ENCODE peak calls at places on chromosomes 5 and 9, in five cellular contexts. O is HCT116, J is IMR-90, E is ovary, G is body of pancreas. A is an unnamed sample.

GRCh38 chr5:135484563-135485157 is 32.5 kb upstream of the TIFAB start:
- DNase-seq in O (no peak), J (no peak), E (no peak), G (no peak), A (no peak)

GRCh38 chr9:99124534-99124933 is 19.6 kb downstream of the TGFBR1 start:
- DNase-seq in O (no peak), J (no peak), E (no peak), G (no peak), A (no peak)

GRCh38 chr5:180333661-180334060 is 19.5 kb downstream of the GFPT2 start:
- DNase-seq in O (peak), J (peak), E (no peak), G (no peak), A (peak)

GRCh38 chr5:17114233-17114632 is 103.2 kb upstream of the BASP1 start:
- DNase-seq in O (no peak), J (no peak), E (no peak), G (no peak), A (no peak)

GRCh38 chr5:151315998-151316597 is 12.5 kb upstream of the SLC36A3 start:
- DNase-seq in O (peak), J (peak), E (peak), G (peak), A (peak)

GRCh38 chr9:18485691-18486090 is 11.7 kb downstream of the ADAMTSL1 start:
- DNase-seq in O (no peak), J (peak), E (no peak), G (no peak), A (no peak)

GRCh38 chr5:165573445-165573844 is 2068.0 kb downstream of the MAT2B start:
- DNase-seq in O (no peak), J (peak), E (no peak), G (no peak), A (no peak)

GRCh38 chr5:42621662-42622061 is 135.0 kb upstream of the CCDC152 start:
- DNase-seq in O (no peak), J (peak), E (no peak), G (no peak), A (no peak)

GRCh38 chr9:93207326-93207814 is 23.4 kb downstream of the WNK2 start:
- DNase-seq in O (no peak), J (peak), E (peak), G (peak), A (no peak)

GRCh38 chr5:76819851-76820280 is 1.0 kb downstream of the F2RL1 start:
- DNase-seq in O (no peak), J (no peak), E (no peak), G (peak), A (no peak)

GRCh38 chr5:73902327-73903051 is 276.5 kb downstream of the ARHGEF28 start:
- DNase-seq in O (peak), J (peak), E (no peak), G (peak), A (peak)

GRCh38 chr5:96651047-96651446 is 11.1 kb upstream of the CAST start:
- DNase-seq in O (no peak), J (no peak), E (no peak), G (no peak), A (no peak)

GRCh38 chr5:51226420-51226735 is 156.9 kb upstream of the ISL1 start:
- DNase-seq in O (peak), J (no peak), E (no peak), G (peak), A (no peak)

GRCh38 chr9:109035684-109036423 is 22.6 kb upstream of the CTNNAL1 start:
- DNase-seq in O (peak), J (peak), E (peak), G (peak), A (peak)

GRCh38 chr9:118446962-118447490 is 742.8 kb downstream of the TLR4 start:
- DNase-seq in O (no peak), J (no peak), E (no peak), G (no peak), A (peak)

GRCh38 chr5:34452170-34452828 is 203.8 kb upstream of the RAI14 start:
- DNase-seq in O (peak), J (peak), E (no peak), G (peak), A (no peak)

GRCh38 chr5:56190500-56190899 is 42.6 kb downstream of the ANKRD55 start:
- DNase-seq in O (no peak), J (peak), E (no peak), G (peak), A (no peak)

GRCh38 chr9:88044200-88044599 is 69.9 kb upstream of the CDK20 start:
- DNase-seq in O (no peak), J (no peak), E (no peak), G (no peak), A (no peak)

GRCh38 chr9:21294904-21295538 is 10.1 kb downstream of the IFNA5 start:
- DNase-seq in O (no peak), J (no peak), E (no peak), G (no peak), A (no peak)

GRCh38 chr5:611731-612486 is at the start of gene CEP72:
- DNase-seq in O (peak), J (peak), E (peak), G (peak), A (peak)
- TF ChIP-seq POLR2A in O (no peak), J (peak), E (no peak), G (no peak), A (peak)

GRCh38 chr5:132229236-132229635 is 1.6 kb upstream of the P4HA2 start:
- DNase-seq in O (no peak), J (no peak), E (no peak), G (no peak), A (no peak)
- TF ChIP-seq POLR2A in O (no peak), J (no peak), E (no peak), G (no peak), A (no peak)

GRCh38 chr9:89477395-89477794 is 20.5 kb downstream of the SEMA4D start:
- DNase-seq in O (no peak), J (no peak), E (no peak), G (no peak), A (no peak)

GRCh38 chr9:89476546-89476945 is 21.4 kb downstream of the SEMA4D start:
- DNase-seq in O (no peak), J (no peak), E (no peak), G (no peak), A (no peak)

GRCh38 chr9:89477811-89478583 is 19.9 kb downstream of the SEMA4D start:
- DNase-seq in O (no peak), J (peak), E (peak), G (peak), A (peak)

GRCh38 chr9:89481161-89481915 is 16.6 kb downstream of the SEMA4D start:
- DNase-seq in O (no peak), J (no peak), E (no peak), G (no peak), A (no peak)

DNA sequence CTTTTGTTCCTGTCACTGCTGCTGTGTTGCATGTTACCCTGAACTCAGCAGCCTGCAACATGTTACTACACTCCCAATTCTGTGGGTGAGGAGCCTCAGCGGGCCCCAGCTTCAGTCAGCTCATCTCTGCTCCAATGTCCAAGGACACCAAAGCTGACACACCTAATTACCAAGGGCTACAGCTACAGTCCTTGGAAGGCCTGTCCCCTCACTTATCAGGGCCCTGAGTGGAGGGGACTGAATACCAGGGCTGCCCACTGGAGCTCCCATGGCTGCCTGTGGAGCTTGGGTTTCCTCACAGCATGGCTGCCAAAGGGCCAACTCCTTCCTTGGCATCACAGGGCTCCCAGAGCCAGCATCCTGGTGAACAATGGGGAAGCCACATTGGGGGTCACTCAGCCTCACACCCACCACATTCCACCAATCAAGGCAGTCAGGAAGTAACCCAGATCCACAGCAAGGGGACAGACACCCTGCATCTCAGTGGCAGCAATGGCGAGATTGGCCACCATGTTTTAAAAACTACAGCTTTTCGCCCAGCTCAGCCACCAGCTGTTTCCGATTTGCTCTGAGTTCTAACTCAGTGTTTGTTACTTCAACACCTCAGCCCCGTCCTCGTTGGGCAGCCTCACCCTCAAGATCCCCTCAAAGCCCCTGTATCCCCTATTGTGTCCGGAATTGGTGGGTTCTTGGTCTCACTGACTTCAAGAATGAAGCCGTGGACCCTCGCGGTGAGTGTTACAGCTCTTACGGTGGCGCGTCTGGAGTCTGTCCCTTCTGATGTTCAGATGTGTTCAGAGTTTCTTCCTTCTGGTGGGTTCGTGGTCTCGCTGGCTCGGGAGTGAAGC is 18.9 kb downstream of the SEMA4D start:
- DNase-seq in O (no peak), J (no peak), E (no peak), G (no peak), A (no peak)
- TF ChIP-seq POLR2A in O (no peak), J (no peak), E (no peak), G (no peak), A (no peak)

DNA sequence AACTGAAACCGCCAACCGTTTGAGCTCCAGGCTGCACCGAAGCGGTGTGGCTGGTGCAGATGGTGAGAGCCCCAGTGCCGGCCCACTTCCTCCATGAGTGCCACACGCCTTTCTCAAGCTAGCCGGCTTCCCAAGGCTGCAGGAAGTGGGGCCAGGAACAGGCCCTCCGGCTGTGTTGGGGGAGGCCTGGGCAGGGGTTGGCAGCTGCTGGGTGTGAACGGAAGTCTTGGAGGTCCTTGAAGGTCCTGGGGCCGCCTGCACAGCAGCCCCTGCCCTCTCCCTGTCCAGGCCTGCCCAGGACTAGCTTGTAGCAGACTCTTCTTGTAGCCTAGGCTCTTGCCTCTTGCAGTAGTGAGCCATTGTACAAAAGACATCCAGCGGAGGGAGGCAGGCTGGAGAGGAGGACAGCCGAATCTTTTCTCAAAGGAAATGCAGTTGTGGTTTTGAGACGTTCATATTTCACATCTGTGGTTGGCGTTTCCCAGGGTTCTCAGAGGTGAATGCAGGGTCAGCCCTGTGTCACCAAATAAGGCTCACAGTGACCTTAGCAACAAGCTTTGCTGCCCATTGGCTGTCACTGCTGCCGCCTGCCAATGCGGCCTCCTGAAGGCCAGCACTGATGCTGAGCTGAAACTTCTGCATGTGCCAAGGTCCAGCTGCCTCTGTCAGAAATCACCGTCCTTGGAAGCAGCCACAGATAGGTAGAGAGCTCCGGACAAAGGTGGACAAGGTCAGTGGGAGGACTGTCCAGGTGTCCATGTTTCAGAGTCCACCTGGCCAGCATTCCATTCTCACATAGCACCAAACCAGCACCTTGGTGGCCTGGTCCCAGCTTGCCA is 23.9 kb downstream of the IRF1 start:
- DNase-seq in O (no peak), J (peak), E (no peak), G (peak), A (no peak)
- TF ChIP-seq POLR2A in O (no peak), J (no peak), E (no peak), G (no peak), A (no peak)

A was measured in H54.